ENCODE peak calls at places on chromosomes 5 and 9, in six cellular contexts. P is H9, W is neuronal stem cell, O is trophoblast cell, G is mesenchymal stem cell, A is H1. B is an unnamed sample.

GRCh38 chr5:110639307-110639902 is 87.1 kb downstream of the TMEM232 start:
- DNase-seq in P (no peak), W (no peak), O (no peak), G (no peak), A (no peak), B (peak; percentile 2)

GRCh38 chr5:61414806-61415205 is 82.7 kb downstream of the ZSWIM6 start:
- DNase-seq in P (no peak), W (no peak), O (no peak), G (no peak), A (no peak), B (no peak)

GRCh38 chr9:124492818-124493217 is 14.4 kb downstream of the NR5A1 start:
- DNase-seq in P (no peak), W (no peak), O (no peak), G (no peak), A (no peak), B (no peak)

GRCh38 chr5:112303685-112304084 is 115.4 kb downstream of the EPB41L4A start:
- DNase-seq in P (no peak), W (no peak), O (no peak), G (no peak), A (no peak), B (no peak)

GRCh38 chr9:78899006-78899405 is 602.1 kb downstream of the PSAT1 start:
- DNase-seq in P (no peak), W (no peak), O (peak; percentile 4), G (no peak), A (no peak), B (no peak)

GRCh38 chr9:80191108-80191507 is 619.3 kb downstream of the TLE4 start:
- DNase-seq in P (no peak), W (no peak), O (no peak), G (no peak), A (no peak), B (peak; percentile 57)

GRCh38 chr5:150520747-150521521 is 13.0 kb downstream of the NDST1 start:
- DNase-seq in P (no peak), W (no peak), O (no peak), G (no peak), A (no peak), B (no peak)

GRCh38 chr9:2493106-2493505 is 128.5 kb upstream of the VLDLR start:
- DNase-seq in P (no peak), W (no peak), O (peak; percentile 21), G (peak; percentile 36), A (no peak), B (peak; percentile 65)

GRCh38 chr5:147601652-147602051 is 91.8 kb upstream of the DPYSL3 start:
- DNase-seq in P (no peak), W (no peak), O (no peak), G (no peak), A (no peak), B (no peak)

GRCh38 chr5:169249001-169249400 is 51.9 kb downstream of the SLIT3 start:
- DNase-seq in P (no peak), W (no peak), O (no peak), G (no peak), A (no peak), B (no peak)

GRCh38 chr5:157857821-157858526 is 971 bp downstream of the CLINT1 start:
- DNase-seq in P (no peak), W (no peak), O (no peak), G (peak; percentile 68), A (no peak), B (peak; percentile 21)

DNA sequence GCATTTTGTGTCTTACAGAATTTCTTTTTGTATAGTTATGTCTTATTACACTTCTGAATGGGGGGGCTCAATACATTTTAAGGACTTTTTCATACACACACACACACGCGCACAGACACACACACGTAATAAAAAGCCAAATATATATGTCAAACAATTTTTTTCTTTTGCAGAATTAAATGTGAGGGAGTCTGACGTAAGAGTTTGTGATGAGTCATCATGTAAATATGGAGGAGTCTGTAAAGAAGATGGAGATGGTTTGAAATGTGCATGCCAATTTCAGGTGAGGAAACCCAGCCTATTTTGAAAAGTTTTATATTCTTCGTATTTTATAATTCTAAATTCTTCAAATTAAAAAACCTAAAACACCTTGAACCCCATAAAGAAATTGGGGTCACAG is 25.6 kb downstream of the TMEFF1 start:
- DNase-seq in P (no peak), W (no peak), O (no peak), G (peak; percentile 15), A (no peak), B (peak; percentile 61)
- H4K91ac ChIP-seq in P (no peak overlapping the region), W (no peak overlapping the region), O (no peak overlapping the region), G (no peak overlapping the region), A (no peak overlapping the region), B (no peak overlapping the region)

GRCh38 chr9:4475301-4475700 is 15.0 kb upstream of the SLC1A1 start:
- DNase-seq in P (no peak), W (no peak), O (no peak), G (no peak), A (no peak), B (peak; percentile 23)
- H4K91ac ChIP-seq in P (no peak overlapping the region), W (no peak overlapping the region), O (no peak overlapping the region), G (no peak overlapping the region), A (no peak overlapping the region), B (no peak overlapping the region)

DNA sequence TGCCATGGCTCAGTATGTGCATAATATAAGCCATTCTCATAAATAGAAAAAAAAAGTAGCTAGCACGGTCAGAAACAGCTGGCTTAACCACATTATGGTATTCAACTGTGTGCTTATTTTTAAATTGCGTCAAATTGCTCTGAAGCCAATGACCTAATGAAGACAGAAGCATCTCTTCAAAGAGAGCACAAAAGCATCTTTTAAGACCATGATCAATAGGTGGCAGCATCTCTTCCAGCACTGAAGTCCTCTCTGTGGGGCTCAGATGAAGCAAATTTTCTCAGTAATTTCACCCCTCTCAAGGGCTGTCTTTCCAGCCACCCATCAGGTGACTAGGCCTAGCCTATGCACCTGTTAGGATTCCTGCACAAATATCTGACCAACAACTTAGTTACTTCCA is 251.4 kb downstream of the GLIS3 start:
- DNase-seq in P (no peak), W (no peak), O (no peak), G (peak; percentile 49), A (no peak), B (peak; percentile 64)
- H4K91ac ChIP-seq in P (no peak overlapping the region), W (no peak overlapping the region), O (no peak overlapping the region), G (no peak overlapping the region), A (no peak overlapping the region), B (no peak overlapping the region)

DNA sequence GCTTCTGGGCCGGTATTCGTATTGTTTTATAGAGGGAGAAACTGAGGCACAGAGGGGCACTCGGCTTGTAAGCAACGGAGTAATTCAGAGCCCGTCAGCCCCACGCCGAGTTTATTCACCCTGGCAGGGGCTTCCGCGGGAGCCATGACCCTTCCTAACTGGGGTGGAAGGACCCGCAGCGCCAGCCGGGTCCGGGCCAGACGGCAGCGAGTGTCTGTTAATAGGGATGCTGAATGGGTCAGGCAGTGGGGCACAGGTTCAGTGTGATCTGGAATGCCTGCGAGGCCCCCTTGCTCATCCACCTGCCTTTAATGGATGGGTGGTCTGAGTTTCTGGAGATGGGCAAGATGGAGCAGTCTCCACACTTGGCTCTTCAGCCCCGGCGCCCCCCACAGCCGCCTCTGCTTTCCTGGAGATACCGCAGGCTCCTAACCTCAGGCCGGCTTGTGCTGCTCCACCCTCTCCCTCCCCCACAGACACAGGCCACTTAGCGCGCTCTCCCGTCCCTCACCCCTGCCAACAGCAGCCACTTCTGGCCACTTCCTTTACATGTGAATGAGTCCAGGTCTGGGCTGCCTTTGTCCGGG is 147.0 kb downstream of the ERCC6L2 start:
- DNase-seq in P (peak; percentile 80), W (peak; percentile 36), O (no peak), G (no peak), A (peak; percentile 31), B (no peak)
- H4K91ac ChIP-seq in P (no peak overlapping the region), W (no peak overlapping the region), O (peak overlapping the region; percentile 42), G (no peak overlapping the region), A (no peak overlapping the region), B (no peak overlapping the region)

DNA sequence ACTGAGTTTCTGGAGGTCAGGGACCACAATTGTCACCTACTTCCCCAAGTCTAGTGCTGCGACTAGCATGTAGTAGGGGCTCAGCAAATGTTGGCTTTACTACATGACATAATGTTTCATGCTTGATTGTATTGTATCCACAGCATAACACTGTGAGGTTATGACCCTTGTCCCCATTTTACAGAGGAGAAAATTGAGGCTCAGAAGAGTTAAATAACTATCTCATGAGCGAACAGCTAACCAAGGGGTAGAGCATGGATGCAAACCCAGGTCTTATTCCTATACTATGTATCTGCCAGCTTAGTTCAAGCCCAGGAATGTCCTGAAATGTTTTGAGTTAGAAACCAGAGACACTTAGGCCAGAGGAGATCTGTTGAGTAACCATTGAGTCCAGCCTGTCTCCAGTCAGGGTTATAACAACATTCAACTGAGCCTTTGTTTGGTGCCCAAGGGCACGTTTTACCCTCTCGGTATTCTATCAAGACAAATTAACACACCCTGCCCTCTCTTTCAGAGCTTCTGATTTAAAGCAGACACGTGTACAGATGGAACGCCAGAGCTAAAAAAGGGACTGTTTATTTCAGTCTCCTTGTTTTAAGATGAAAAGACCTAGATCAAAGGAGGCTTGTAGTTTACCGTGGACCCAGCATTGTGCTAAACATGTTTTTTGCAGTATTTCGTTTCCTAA is 16.5 kb downstream of the ANGPTL2 start:
- DNase-seq in P (no peak), W (no peak), O (peak; percentile 9), G (no peak), A (no peak), B (no peak)
- H4K91ac ChIP-seq in P (no peak overlapping the region), W (no peak overlapping the region), O (no peak overlapping the region), G (no peak overlapping the region), A (no peak overlapping the region), B (no peak overlapping the region)

GRCh38 chr5:174313615-174314014 is 268.1 kb downstream of the NSG2 start:
- DNase-seq in P (no peak), W (no peak), O (no peak), G (no peak), A (no peak), B (no peak)
- H4K91ac ChIP-seq in P (no peak overlapping the region), W (no peak overlapping the region), O (no peak overlapping the region), G (no peak overlapping the region), A (no peak overlapping the region), B (no peak overlapping the region)

GRCh38 chr9:36942891-36943290 is 91.2 kb downstream of the PAX5 start:
- DNase-seq in P (peak; percentile 17), W (no peak), O (no peak), G (no peak), A (no peak), B (no peak)
- H4K91ac ChIP-seq in P (no peak overlapping the region), W (no peak overlapping the region), O (no peak overlapping the region), G (no peak overlapping the region), A (no peak overlapping the region), B (no peak overlapping the region)

DNA sequence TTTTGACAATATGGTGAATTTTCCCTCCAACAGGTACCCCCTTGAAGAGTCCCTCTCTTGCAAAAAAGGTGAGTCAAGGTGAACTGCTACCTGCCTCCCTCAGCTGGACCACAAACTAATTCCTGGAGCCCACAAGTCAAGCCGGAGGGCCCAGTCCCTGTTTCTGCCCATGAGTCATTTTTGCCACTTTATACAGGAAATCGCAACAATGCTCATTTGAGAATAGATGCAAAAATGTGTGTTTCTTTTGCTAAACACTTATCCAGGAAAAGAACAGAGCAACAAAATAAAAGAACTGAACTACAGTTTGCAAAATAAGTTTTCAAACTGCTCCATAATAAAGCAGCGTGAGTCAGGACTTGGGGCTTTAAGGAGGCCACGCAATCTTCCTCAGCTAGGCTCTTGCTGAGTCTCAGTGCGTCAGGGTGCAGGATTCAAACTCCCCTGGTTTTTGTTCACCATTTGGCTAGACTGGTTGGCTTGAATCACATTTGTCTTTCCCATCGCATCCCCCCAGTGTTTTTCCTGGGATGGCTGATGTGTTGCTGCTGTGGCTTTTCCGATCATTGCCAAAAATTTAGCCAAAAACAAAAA is 102.7 kb downstream of the GOLPH3 start:
- DNase-seq in P (no peak), W (no peak), O (no peak), G (peak; percentile 11), A (no peak), B (no peak)
- H4K91ac ChIP-seq in P (no peak overlapping the region), W (no peak overlapping the region), O (no peak overlapping the region), G (no peak overlapping the region), A (no peak overlapping the region), B (no peak overlapping the region)

GRCh38 chr5:138733509-138733908 is 19.7 kb upstream of the CTNNA1 start:
- DNase-seq in P (no peak), W (no peak), O (no peak), G (no peak), A (no peak), B (no peak)
- H4K91ac ChIP-seq in P (no peak overlapping the region), W (no peak overlapping the region), O (no peak overlapping the region), G (no peak overlapping the region), A (no peak overlapping the region), B (no peak overlapping the region)

B was measured in IMR-90.